ENCODE peak calls at places on chromosomes 1 and 21, in eight cellular contexts. One of them, this sample, is unnamed.

GRCh38 chr1:102851616-102852015 is 256.7 kb downstream of the COL11A1 start:
- DNase-seq in adipocyte: peak; percentile 17
- DNase-seq in iPS-NIHi11: no peak
- DNase-seq in M059J: no peak
- DNase-seq in GM23338: no peak
- DNase-seq in T-helper 1 cell: no peak
- DNase-seq in AG08395: no peak
- DNase-seq in fibroblast of lung: no peak
- DNase-seq in this sample: no peak

GRCh38 chr1:175918364-175918801 is 175.0 kb upstream of the TNR start:
- DNase-seq in adipocyte: no peak
- DNase-seq in iPS-NIHi11: peak; percentile 35
- DNase-seq in M059J: no peak
- DNase-seq in GM23338: peak; percentile 57
- DNase-seq in T-helper 1 cell: no peak
- DNase-seq in AG08395: no peak
- DNase-seq in fibroblast of lung: no peak
- DNase-seq in this sample: no peak

GRCh38 chr1:231107600-231108326 is 54.1 kb upstream of the TRIM67 start:
- DNase-seq in adipocyte: peak; percentile 3
- DNase-seq in iPS-NIHi11: no peak
- DNase-seq in M059J: peak; percentile 26
- DNase-seq in GM23338: peak; percentile 25
- DNase-seq in T-helper 1 cell: no peak
- DNase-seq in AG08395: no peak
- DNase-seq in fibroblast of lung: no peak
- DNase-seq in this sample: peak; percentile 62

GRCh38 chr1:234544094-234544579 is 65.2 kb upstream of the TARBP1 start:
- DNase-seq in adipocyte: peak; percentile 89
- DNase-seq in iPS-NIHi11: no peak
- DNase-seq in M059J: peak; percentile 88
- DNase-seq in GM23338: no peak
- DNase-seq in T-helper 1 cell: no peak
- DNase-seq in AG08395: peak; percentile 74
- DNase-seq in fibroblast of lung: peak; percentile 98
- DNase-seq in this sample: peak; percentile 42

GRCh38 chr1:62599044-62599443 is 1.7 kb downstream of the ANGPTL3 start:
- DNase-seq in adipocyte: no peak
- DNase-seq in iPS-NIHi11: no peak
- DNase-seq in M059J: no peak
- DNase-seq in GM23338: no peak
- DNase-seq in T-helper 1 cell: no peak
- DNase-seq in AG08395: no peak
- DNase-seq in fibroblast of lung: peak; percentile 36
- DNase-seq in this sample: no peak

GRCh38 chr1:55506686-55507577 is 291.8 kb upstream of the USP24 start:
- DNase-seq in adipocyte: peak; percentile 85
- DNase-seq in iPS-NIHi11: no peak
- DNase-seq in M059J: peak; percentile 81
- DNase-seq in GM23338: no peak
- DNase-seq in T-helper 1 cell: no peak
- DNase-seq in AG08395: peak; percentile 54
- DNase-seq in fibroblast of lung: peak; percentile 71
- DNase-seq in this sample: no peak

GRCh38 chr1:44807364-44808062 is 362 bp upstream of the DYNLT4 start:
- DNase-seq in adipocyte: peak; percentile 99
- DNase-seq in iPS-NIHi11: peak; percentile 72
- DNase-seq in M059J: peak; percentile 100
- DNase-seq in GM23338: peak; percentile 90
- DNase-seq in T-helper 1 cell: peak; percentile 88
- DNase-seq in AG08395: peak; percentile 96
- DNase-seq in fibroblast of lung: peak; percentile 99
- DNase-seq in this sample: peak; percentile 98

GRCh38 chr21:45224189-45224938 is 63.3 kb downstream of the POFUT2 start:
- DNase-seq in adipocyte: no peak
- DNase-seq in iPS-NIHi11: no peak
- DNase-seq in M059J: peak; percentile 72
- DNase-seq in GM23338: no peak
- DNase-seq in T-helper 1 cell: peak; percentile 55
- DNase-seq in AG08395: no peak
- DNase-seq in fibroblast of lung: peak; percentile 19
- DNase-seq in this sample: no peak

GRCh38 chr1:161311595-161312181 is 1.9 kb upstream of the MPZ start:
- DNase-seq in adipocyte: no peak
- DNase-seq in iPS-NIHi11: no peak
- DNase-seq in M059J: no peak
- DNase-seq in GM23338: no peak
- DNase-seq in T-helper 1 cell: no peak
- DNase-seq in AG08395: no peak
- DNase-seq in fibroblast of lung: no peak
- DNase-seq in this sample: no peak

GRCh38 chr1:7421471-7422075 is 349.5 kb upstream of the VAMP3 start:
- DNase-seq in adipocyte: no peak
- DNase-seq in iPS-NIHi11: no peak
- DNase-seq in M059J: no peak
- DNase-seq in GM23338: no peak
- DNase-seq in T-helper 1 cell: no peak
- DNase-seq in AG08395: no peak
- DNase-seq in fibroblast of lung: no peak
- DNase-seq in this sample: peak; percentile 33

GRCh38 chr1:85277802-85278201 is 1.4 kb upstream of the BCL10 start:
- DNase-seq in adipocyte: no peak
- DNase-seq in iPS-NIHi11: no peak
- DNase-seq in M059J: no peak
- DNase-seq in GM23338: no peak
- DNase-seq in T-helper 1 cell: no peak
- DNase-seq in AG08395: no peak
- DNase-seq in fibroblast of lung: no peak
- DNase-seq in this sample: no peak